ENCODE peak calls at places on chromosomes 1 and 21, in ten cellular contexts. One of them, this sample, is unnamed.

GRCh38 chr1:113940365-113941244 is 11.5 kb downstream of the HIPK1 start:
- DNase-seq in NCI-H460: no peak
- DNase-seq in stimulated activated CD4-positive, alpha-beta T cell treated with anti-CD3 and anti-CD28 coated beads, Interleukin-1b, Interleukin-23, amount 100 ng/mL, for 24 hours: no peak
- DNase-seq in Right ventricle myocardium superior: no peak
- DNase-seq in H4: no peak
- DNase-seq in GM20000: peak
- DNase-seq in GM23338: no peak
- DNase-seq in IMR-90: no peak
- DNase-seq in midbrain: no peak
- DNase-seq in ecto neural progenitor cell: no peak
- DNase-seq in this sample: no peak

GRCh38 chr1:179269071-179269470 is 24.5 kb upstream of the SOAT1 start:
- DNase-seq in stimulated activated CD4-positive, alpha-beta T cell treated with anti-CD3 and anti-CD28 coated beads, Interleukin-1b, Interleukin-23, amount 100 ng/mL, for 24 hours: no peak
- DNase-seq in ecto neural progenitor cell: no peak
- DNase-seq in NCI-H460: no peak
- DNase-seq in GM20000: no peak
- DNase-seq in GM23338: no peak
- DNase-seq in Right ventricle myocardium superior: no peak
- DNase-seq in H4: no peak
- DNase-seq in IMR-90: no peak
- DNase-seq in midbrain: no peak
- DNase-seq in this sample: no peak

GRCh38 chr1:109427171-109427467 is 871 bp upstream of the PSMA5 start:
- DNase-seq in stimulated activated CD4-positive, alpha-beta T cell treated with anti-CD3 and anti-CD28 coated beads, Interleukin-1b, Interleukin-23, amount 100 ng/mL, for 24 hours: no peak
- DNase-seq in GM20000: no peak
- DNase-seq in NCI-H460: no peak
- DNase-seq in Right ventricle myocardium superior: no peak
- DNase-seq in IMR-90: no peak
- DNase-seq in midbrain: peak
- DNase-seq in H4: no peak
- DNase-seq in ecto neural progenitor cell: no peak
- DNase-seq in GM23338: no peak
- DNase-seq in this sample: no peak

GRCh38 chr1:116320846-116321245 is 52.2 kb upstream of the ATP1A1 start:
- DNase-seq in GM20000: no peak
- DNase-seq in Right ventricle myocardium superior: no peak
- DNase-seq in H4: no peak
- DNase-seq in midbrain: no peak
- DNase-seq in GM23338: no peak
- DNase-seq in ecto neural progenitor cell: no peak
- DNase-seq in NCI-H460: no peak
- DNase-seq in IMR-90: no peak
- DNase-seq in stimulated activated CD4-positive, alpha-beta T cell treated with anti-CD3 and anti-CD28 coated beads, Interleukin-1b, Interleukin-23, amount 100 ng/mL, for 24 hours: no peak
- DNase-seq in this sample: no peak

GRCh38 chr1:106768077-106768476 is 288.4 kb upstream of the PRMT6 start:
- DNase-seq in midbrain: no peak
- DNase-seq in stimulated activated CD4-positive, alpha-beta T cell treated with anti-CD3 and anti-CD28 coated beads, Interleukin-1b, Interleukin-23, amount 100 ng/mL, for 24 hours: no peak
- DNase-seq in IMR-90: no peak
- DNase-seq in Right ventricle myocardium superior: no peak
- DNase-seq in H4: no peak
- DNase-seq in ecto neural progenitor cell: no peak
- DNase-seq in GM20000: no peak
- DNase-seq in GM23338: no peak
- DNase-seq in NCI-H460: no peak
- DNase-seq in this sample: no peak

GRCh38 chr1:65425697-65426096 is 5.2 kb downstream of the LEPR start:
- DNase-seq in stimulated activated CD4-positive, alpha-beta T cell treated with anti-CD3 and anti-CD28 coated beads, Interleukin-1b, Interleukin-23, amount 100 ng/mL, for 24 hours: no peak
- DNase-seq in midbrain: no peak
- DNase-seq in ecto neural progenitor cell: no peak
- DNase-seq in NCI-H460: peak
- DNase-seq in IMR-90: peak
- DNase-seq in GM20000: no peak
- DNase-seq in GM23338: peak
- DNase-seq in Right ventricle myocardium superior: no peak
- DNase-seq in H4: peak
- DNase-seq in this sample: peak

GRCh38 chr1:10211805-10212405 is 1.5 kb downstream of the KIF1B start:
- DNase-seq in midbrain: no peak
- DNase-seq in IMR-90: no peak
- DNase-seq in Right ventricle myocardium superior: no peak
- DNase-seq in GM23338: no peak
- DNase-seq in ecto neural progenitor cell: peak
- DNase-seq in GM20000: no peak
- DNase-seq in H4: no peak
- DNase-seq in stimulated activated CD4-positive, alpha-beta T cell treated with anti-CD3 and anti-CD28 coated beads, Interleukin-1b, Interleukin-23, amount 100 ng/mL, for 24 hours: no peak
- DNase-seq in NCI-H460: no peak
- DNase-seq in this sample: no peak

GRCh38 chr1:1577367-1578011 is 2.8 kb upstream of the SSU72 start:
- DNase-seq in midbrain: no peak
- DNase-seq in GM23338: no peak
- DNase-seq in NCI-H460: no peak
- DNase-seq in H4: no peak
- DNase-seq in stimulated activated CD4-positive, alpha-beta T cell treated with anti-CD3 and anti-CD28 coated beads, Interleukin-1b, Interleukin-23, amount 100 ng/mL, for 24 hours: no peak
- DNase-seq in GM20000: no peak
- DNase-seq in ecto neural progenitor cell: no peak
- DNase-seq in Right ventricle myocardium superior: no peak
- DNase-seq in IMR-90: no peak
- DNase-seq in this sample: no peak

GRCh38 chr21:38979271-38980196 is 173.8 kb downstream of the ETS2 start:
- DNase-seq in H4: peak
- DNase-seq in GM20000: no peak
- DNase-seq in stimulated activated CD4-positive, alpha-beta T cell treated with anti-CD3 and anti-CD28 coated beads, Interleukin-1b, Interleukin-23, amount 100 ng/mL, for 24 hours: no peak
- DNase-seq in Right ventricle myocardium superior: no peak
- DNase-seq in GM23338: peak
- DNase-seq in midbrain: no peak
- DNase-seq in NCI-H460: no peak
- DNase-seq in ecto neural progenitor cell: no peak
- DNase-seq in IMR-90: peak
- DNase-seq in this sample: peak

GRCh38 chr1:101820080-101820479 is 176.6 kb downstream of the OLFM3 start:
- DNase-seq in GM20000: peak
- DNase-seq in NCI-H460: peak
- DNase-seq in midbrain: peak
- DNase-seq in Right ventricle myocardium superior: no peak
- DNase-seq in GM23338: peak
- DNase-seq in ecto neural progenitor cell: no peak
- DNase-seq in H4: peak
- DNase-seq in stimulated activated CD4-positive, alpha-beta T cell treated with anti-CD3 and anti-CD28 coated beads, Interleukin-1b, Interleukin-23, amount 100 ng/mL, for 24 hours: no peak
- DNase-seq in IMR-90: peak
- DNase-seq in this sample: peak